ENCODE peak calls at places on chromosomes 12 and 14, in six cellular contexts. One of them, this sample, is unnamed.

GRCh38 chr12:17204289-17205054 is 598.5 kb upstream of the LMO3 start:
- DNase-seq in SK-N-SH: no peak
- DNase-seq in HCT116: no peak
- DNase-seq in H1: no peak
- DNase-seq in K562: no peak
- DNase-seq in HepG2: no peak
- DNase-seq in this sample: no peak

GRCh38 chr14:105853089-105853906 is 326.9 kb downstream of the TMEM121 start:
- DNase-seq in SK-N-SH: peak
- DNase-seq in HCT116: no peak
- DNase-seq in H1: no peak
- DNase-seq in K562: no peak
- DNase-seq in HepG2: no peak
- DNase-seq in this sample: no peak

GRCh38 chr14:23492618-23493272 is 23.2 kb downstream of the NGDN start:
- DNase-seq in SK-N-SH: no peak
- DNase-seq in HCT116: no peak
- DNase-seq in H1: no peak
- DNase-seq in K562: no peak
- DNase-seq in HepG2: peak
- DNase-seq in this sample: no peak

GRCh38 chr12:27367078-27367477 is 34.4 kb downstream of the BMAL2 start:
- DNase-seq in SK-N-SH: no peak
- DNase-seq in HCT116: no peak
- DNase-seq in H1: no peak
- DNase-seq in K562: no peak
- DNase-seq in HepG2: no peak
- DNase-seq in this sample: no peak

GRCh38 chr12:104623920-104624319 is 167.2 kb downstream of the CHST11 start:
- DNase-seq in SK-N-SH: no peak
- DNase-seq in HCT116: no peak
- DNase-seq in H1: no peak
- DNase-seq in K562: no peak
- DNase-seq in HepG2: no peak
- DNase-seq in this sample: no peak

GRCh38 chr12:104750061-104750460 is 208.0 kb downstream of the SLC41A2 start:
- DNase-seq in SK-N-SH: no peak
- DNase-seq in HCT116: no peak
- DNase-seq in H1: no peak
- DNase-seq in K562: no peak
- DNase-seq in HepG2: no peak
- DNase-seq in this sample: peak

GRCh38 chr14:102232348-102232625 is 72.7 kb downstream of the MOK start:
- DNase-seq in SK-N-SH: no peak
- DNase-seq in HCT116: no peak
- DNase-seq in H1: no peak
- DNase-seq in K562: no peak
- DNase-seq in HepG2: no peak
- DNase-seq in this sample: no peak

GRCh38 chr14:82192387-82192786 is 658.7 kb upstream of the SEL1L start:
- DNase-seq in SK-N-SH: no peak
- DNase-seq in HCT116: no peak
- DNase-seq in H1: no peak
- DNase-seq in K562: no peak
- DNase-seq in HepG2: no peak
- DNase-seq in this sample: no peak

GRCh38 chr14:22552827-22553076 is 36.3 kb downstream of the DAD1 start:
- DNase-seq in SK-N-SH: no peak
- DNase-seq in HCT116: no peak
- DNase-seq in H1: no peak
- DNase-seq in K562: no peak
- DNase-seq in HepG2: no peak
- DNase-seq in this sample: no peak

GRCh38 chr12:25558566-25558965 is 5.5 kb upstream of the LMNTD1 start:
- DNase-seq in SK-N-SH: no peak
- DNase-seq in HCT116: no peak
- DNase-seq in H1: no peak
- DNase-seq in K562: no peak
- DNase-seq in HepG2: no peak
- DNase-seq in this sample: no peak

GRCh38 chr14:102250636-102251035 is 54.3 kb downstream of the MOK start:
- DNase-seq in SK-N-SH: no peak
- DNase-seq in HCT116: no peak
- DNase-seq in H1: no peak
- DNase-seq in K562: no peak
- DNase-seq in HepG2: no peak
- DNase-seq in this sample: no peak

GRCh38 chr12:48965447-48965846 is 6.1 kb downstream of the WNT10B start:
- DNase-seq in SK-N-SH: peak
- DNase-seq in HCT116: no peak
- DNase-seq in H1: peak
- DNase-seq in K562: no peak
- DNase-seq in HepG2: no peak
- DNase-seq in this sample: peak

GRCh38 chr12:108801736-108802665 is 55.4 kb downstream of the SSH1 start:
- DNase-seq in SK-N-SH: no peak
- DNase-seq in HCT116: no peak
- DNase-seq in H1: peak
- DNase-seq in K562: no peak
- DNase-seq in HepG2: no peak
- DNase-seq in this sample: no peak

GRCh38 chr12:29207120-29207519 is 58.0 kb downstream of the FAR2 start:
- DNase-seq in SK-N-SH: no peak
- DNase-seq in HCT116: no peak
- DNase-seq in H1: no peak
- DNase-seq in K562: no peak
- DNase-seq in HepG2: no peak
- DNase-seq in this sample: no peak

GRCh38 chr14:104477117-104477623 is 102.4 kb upstream of the C14orf180 start:
- DNase-seq in SK-N-SH: no peak
- DNase-seq in HCT116: no peak
- DNase-seq in H1: no peak
- DNase-seq in K562: no peak
- DNase-seq in HepG2: no peak
- DNase-seq in this sample: no peak

GRCh38 chr12:120798696-120799095 is 73.1 kb downstream of the ACADS start:
- DNase-seq in SK-N-SH: peak
- DNase-seq in HCT116: no peak
- DNase-seq in H1: no peak
- DNase-seq in K562: no peak
- DNase-seq in HepG2: no peak
- DNase-seq in this sample: no peak

GRCh38 chr12:52945389-52946232 is 3.3 kb upstream of the KRT18 start:
- DNase-seq in SK-N-SH: no peak
- DNase-seq in HCT116: no peak
- DNase-seq in H1: peak
- DNase-seq in K562: no peak
- DNase-seq in HepG2: peak
- DNase-seq in this sample: peak

GRCh38 chr14:94571395-94571794 is 9.8 kb upstream of the SERPINA5 start:
- DNase-seq in SK-N-SH: no peak
- DNase-seq in HCT116: no peak
- DNase-seq in H1: no peak
- DNase-seq in K562: no peak
- DNase-seq in HepG2: no peak
- DNase-seq in this sample: no peak

GRCh38 chr12:45989277-45989856 is 1.0 kb downstream of the SCAF11 start:
- DNase-seq in SK-N-SH: no peak
- DNase-seq in HCT116: peak
- DNase-seq in H1: no peak
- DNase-seq in K562: no peak
- DNase-seq in HepG2: no peak
- DNase-seq in this sample: no peak

GRCh38 chr14:99602054-99602787 is 1.8 kb downstream of the CCDC85C start:
- DNase-seq in SK-N-SH: no peak
- DNase-seq in HCT116: no peak
- DNase-seq in H1: no peak
- DNase-seq in K562: no peak
- DNase-seq in HepG2: peak
- DNase-seq in this sample: peak

GRCh38 chr14:73809386-73809785 is 42.2 kb upstream of the PTGR2 start:
- DNase-seq in SK-N-SH: no peak
- DNase-seq in HCT116: no peak
- DNase-seq in H1: no peak
- DNase-seq in K562: no peak
- DNase-seq in HepG2: no peak
- DNase-seq in this sample: no peak

GRCh38 chr14:22485178-22485577 is 103.8 kb downstream of the DAD1 start:
- DNase-seq in SK-N-SH: no peak
- DNase-seq in HCT116: no peak
- DNase-seq in H1: no peak
- DNase-seq in K562: no peak
- DNase-seq in HepG2: no peak
- DNase-seq in this sample: no peak

GRCh38 chr14:78835052-78835451 is 664.9 kb downstream of the NRXN3 start:
- DNase-seq in SK-N-SH: no peak
- DNase-seq in HCT116: no peak
- DNase-seq in H1: no peak
- DNase-seq in K562: no peak
- DNase-seq in HepG2: no peak
- DNase-seq in this sample: no peak

GRCh38 chr14:99513183-99513694 is 32.0 kb downstream of the CCNK start:
- DNase-seq in SK-N-SH: no peak
- DNase-seq in HCT116: no peak
- DNase-seq in H1: no peak
- DNase-seq in K562: no peak
- DNase-seq in HepG2: no peak
- DNase-seq in this sample: no peak

GRCh38 chr12:124480469-124481256 is 86.7 kb downstream of the NCOR2 start:
- DNase-seq in SK-N-SH: peak
- DNase-seq in HCT116: no peak
- DNase-seq in H1: no peak
- DNase-seq in K562: peak
- DNase-seq in HepG2: peak
- DNase-seq in this sample: no peak

GRCh38 chr14:69354383-69355154 is 43.5 kb downstream of the ERH start:
- DNase-seq in SK-N-SH: no peak
- DNase-seq in HCT116: no peak
- DNase-seq in H1: no peak
- DNase-seq in K562: no peak
- DNase-seq in HepG2: peak
- DNase-seq in this sample: no peak

GRCh38 chr14:69351385-69351784 is 46.7 kb downstream of the ERH start:
- DNase-seq in SK-N-SH: no peak
- DNase-seq in HCT116: no peak
- DNase-seq in H1: no peak
- DNase-seq in K562: no peak
- DNase-seq in HepG2: no peak
- DNase-seq in this sample: no peak

GRCh38 chr14:69355155-69355954 is 42.7 kb downstream of the ERH start:
- DNase-seq in SK-N-SH: no peak
- DNase-seq in HCT116: no peak
- DNase-seq in H1: no peak
- DNase-seq in K562: no peak
- DNase-seq in HepG2: no peak
- DNase-seq in this sample: no peak

GRCh38 chr14:69351911-69352310 is 46.2 kb downstream of the ERH start:
- DNase-seq in SK-N-SH: no peak
- DNase-seq in HCT116: no peak
- DNase-seq in H1: no peak
- DNase-seq in K562: no peak
- DNase-seq in HepG2: no peak
- DNase-seq in this sample: no peak

DNA sequence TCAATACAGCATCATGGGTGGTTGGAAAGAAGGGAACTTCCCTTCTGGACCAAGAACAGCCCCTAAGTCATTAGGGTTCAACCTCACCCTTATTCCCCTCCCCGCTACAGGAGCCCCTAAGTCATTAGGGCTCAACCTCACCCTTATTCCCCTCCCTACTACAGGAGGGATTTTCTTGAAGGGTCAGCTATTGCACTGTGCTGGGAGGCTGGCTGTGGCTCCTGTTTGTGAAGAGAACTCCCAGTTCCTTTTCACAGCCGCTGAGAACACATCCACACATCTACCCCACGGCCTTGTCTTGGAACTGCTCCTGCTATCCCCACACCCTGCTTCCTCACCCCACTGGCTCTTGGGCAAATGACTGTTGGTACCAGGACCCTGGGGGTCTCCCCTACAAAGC is 44.9 kb downstream of the ERH start:
- DNase-seq in SK-N-SH: no peak
- DNase-seq in HCT116: no peak
- DNase-seq in H1: no peak
- DNase-seq in K562: no peak
- DNase-seq in HepG2: no peak
- DNase-seq in this sample: no peak
- TF ChIP-seq JUND in SK-N-SH: no peak
- TF ChIP-seq JUND in HCT116: no peak
- TF ChIP-seq JUND in H1: no peak
- TF ChIP-seq JUND in K562: no peak
- TF ChIP-seq JUND in HepG2: no peak
- TF ChIP-seq JUND in this sample: no peak

DNA sequence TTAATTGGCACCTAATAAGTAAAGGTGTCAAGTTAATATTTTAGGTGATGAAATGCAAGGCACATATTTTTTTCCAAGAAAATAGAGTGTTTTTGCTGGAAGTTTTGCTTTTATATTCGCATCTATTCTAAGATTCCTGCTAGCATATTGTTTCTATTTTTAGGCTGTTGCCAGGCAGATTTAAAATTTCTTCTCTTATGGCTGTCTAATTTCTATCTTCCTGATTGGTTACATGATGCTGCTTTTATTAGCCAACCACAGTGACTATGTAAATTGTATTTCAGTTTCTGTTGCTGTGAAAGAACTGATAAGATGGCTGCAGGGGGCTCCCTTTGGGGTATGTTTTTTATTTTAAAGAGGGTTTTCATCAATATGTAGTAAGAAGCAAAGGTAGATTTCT is 42.7 kb downstream of the ATF7IP start:
- DNase-seq in SK-N-SH: peak
- DNase-seq in HCT116: no peak
- DNase-seq in H1: no peak
- DNase-seq in K562: peak
- DNase-seq in HepG2: no peak
- DNase-seq in this sample: peak
- TF ChIP-seq JUND in SK-N-SH: no peak
- TF ChIP-seq JUND in HCT116: no peak
- TF ChIP-seq JUND in H1: no peak
- TF ChIP-seq JUND in K562: no peak
- TF ChIP-seq JUND in HepG2: no peak
- TF ChIP-seq JUND in this sample: no peak

GRCh38 chr14:77064535-77065178 is 33.4 kb upstream of the CIPC start:
- DNase-seq in SK-N-SH: no peak
- DNase-seq in HCT116: no peak
- DNase-seq in H1: no peak
- DNase-seq in K562: no peak
- DNase-seq in HepG2: no peak
- DNase-seq in this sample: no peak
- TF ChIP-seq JUND in SK-N-SH: no peak
- TF ChIP-seq JUND in HCT116: no peak
- TF ChIP-seq JUND in H1: no peak
- TF ChIP-seq JUND in K562: no peak
- TF ChIP-seq JUND in HepG2: no peak
- TF ChIP-seq JUND in this sample: no peak

DNA sequence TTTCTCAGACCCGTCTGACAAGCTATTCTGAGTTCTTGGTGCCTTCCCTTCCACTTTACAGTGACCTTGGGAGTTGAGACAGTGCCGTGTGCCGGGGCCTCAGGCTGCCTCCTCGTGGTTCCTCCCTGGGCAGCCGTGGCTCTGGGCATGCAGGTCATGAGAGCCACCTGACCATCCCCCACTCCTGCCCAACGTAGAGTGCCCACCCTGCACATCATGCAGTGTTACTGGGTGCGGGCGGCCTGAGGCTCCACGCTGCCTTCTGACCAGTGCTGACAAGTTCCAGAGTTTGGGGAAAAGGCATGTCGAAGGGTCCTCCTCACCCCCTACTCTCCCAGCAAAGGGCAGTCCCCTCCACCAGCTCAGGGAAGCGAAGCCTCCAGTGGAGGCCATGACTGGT is 190.5 kb downstream of the TSPAN9 start:
- DNase-seq in SK-N-SH: no peak
- DNase-seq in HCT116: no peak
- DNase-seq in H1: no peak
- DNase-seq in K562: no peak
- DNase-seq in HepG2: no peak
- DNase-seq in this sample: peak
- TF ChIP-seq JUND in SK-N-SH: no peak
- TF ChIP-seq JUND in HCT116: no peak
- TF ChIP-seq JUND in H1: no peak
- TF ChIP-seq JUND in K562: no peak
- TF ChIP-seq JUND in HepG2: no peak
- TF ChIP-seq JUND in this sample: no peak